ENCODE peak calls at places on chromosomes 5 and 9, in nine cellular contexts. D is left ventricle myocardium inferior; M is H9; O is GM23338; A is pancreas; T is cardiac muscle cell; W is CD8-positive, alpha-beta memory T cell; J is astrocyte; Q is heart right ventricle. K is an unnamed sample.
A peak's percentile ranks its signal among the peaks of the same experiment; 100 is the strongest.

GRCh38 chr5:111261610-111262009 is 37.4 kb downstream of the CAMK4 start:
- DNase-seq in D (no peak), M (no peak), O (no peak), A (no peak), T (no peak), W (no peak), J (no peak), Q (no peak), K (no peak)

GRCh38 chr9:14438232-14438966 is 124.5 kb upstream of the NFIB start:
- DNase-seq in D (no peak), M (no peak), O (no peak), A (no peak), T (no peak), W (no peak), J (no peak), Q (no peak), K (no peak)

GRCh38 chr9:90961375-90961774 is 159.8 kb downstream of the SYK start:
- DNase-seq in D (no peak), M (no peak), O (no peak), A (no peak), T (peak; percentile 14), W (no peak), J (peak; percentile 57), Q (no peak), K (no peak)

GRCh38 chr9:107340920-107341632 is 58.0 kb downstream of the RAD23B start:
- DNase-seq in D (peak; percentile 72), M (peak; percentile 88), O (peak; percentile 91), A (peak; percentile 80), T (peak; percentile 77), W (peak; percentile 70), J (peak; percentile 11), Q (peak; percentile 73), K (peak; percentile 60)

GRCh38 chr9:106479679-106480078 is 383.3 kb upstream of the ZNF462 start:
- DNase-seq in D (no peak), M (no peak), O (no peak), A (no peak), T (peak; percentile 54), W (no peak), J (peak; percentile 3), Q (no peak), K (no peak)

GRCh38 chr5:89230178-89230577 is 347.2 kb upstream of the MEF2C start:
- DNase-seq in D (no peak), M (no peak), O (no peak), A (no peak), T (no peak), W (no peak), J (no peak), Q (no peak), K (no peak)

GRCh38 chr9:114655689-114656088 is 1.9 kb downstream of the TEX53 start:
- DNase-seq in D (no peak), M (no peak), O (no peak), A (no peak), T (peak; percentile 87), W (no peak), J (peak; percentile 63), Q (no peak), K (no peak)

GRCh38 chr5:172150514-172151425 is 37.3 kb downstream of the STK10 start:
- DNase-seq in D (peak; percentile 64), M (no peak), O (no peak), A (no peak), T (peak; percentile 45), W (peak; percentile 12), J (no peak), Q (peak; percentile 42), K (no peak)

GRCh38 chr9:107737987-107738743 is 248.6 kb upstream of the KLF4 start:
- DNase-seq in D (peak; percentile 61), M (no peak), O (no peak), A (no peak), T (peak; percentile 89), W (no peak), J (peak; percentile 95), Q (peak; percentile 46), K (no peak)

GRCh38 chr5:76765249-76765648 is 49.3 kb downstream of the F2R start:
- DNase-seq in D (no peak), M (no peak), O (no peak), A (no peak), T (no peak), W (no peak), J (peak; percentile 94), Q (no peak), K (no peak)

GRCh38 chr5:17275279-17276158 is 58.1 kb downstream of the BASP1 start:
- DNase-seq in D (no peak), M (no peak), O (no peak), A (no peak), T (no peak), W (no peak), J (no peak), Q (no peak), K (no peak)

GRCh38 chr5:125409101-125409495 is 662.7 kb upstream of the ZNF608 start:
- DNase-seq in D (no peak), M (no peak), O (no peak), A (no peak), T (peak; percentile 38), W (no peak), J (no peak), Q (no peak), K (no peak)

DNA sequence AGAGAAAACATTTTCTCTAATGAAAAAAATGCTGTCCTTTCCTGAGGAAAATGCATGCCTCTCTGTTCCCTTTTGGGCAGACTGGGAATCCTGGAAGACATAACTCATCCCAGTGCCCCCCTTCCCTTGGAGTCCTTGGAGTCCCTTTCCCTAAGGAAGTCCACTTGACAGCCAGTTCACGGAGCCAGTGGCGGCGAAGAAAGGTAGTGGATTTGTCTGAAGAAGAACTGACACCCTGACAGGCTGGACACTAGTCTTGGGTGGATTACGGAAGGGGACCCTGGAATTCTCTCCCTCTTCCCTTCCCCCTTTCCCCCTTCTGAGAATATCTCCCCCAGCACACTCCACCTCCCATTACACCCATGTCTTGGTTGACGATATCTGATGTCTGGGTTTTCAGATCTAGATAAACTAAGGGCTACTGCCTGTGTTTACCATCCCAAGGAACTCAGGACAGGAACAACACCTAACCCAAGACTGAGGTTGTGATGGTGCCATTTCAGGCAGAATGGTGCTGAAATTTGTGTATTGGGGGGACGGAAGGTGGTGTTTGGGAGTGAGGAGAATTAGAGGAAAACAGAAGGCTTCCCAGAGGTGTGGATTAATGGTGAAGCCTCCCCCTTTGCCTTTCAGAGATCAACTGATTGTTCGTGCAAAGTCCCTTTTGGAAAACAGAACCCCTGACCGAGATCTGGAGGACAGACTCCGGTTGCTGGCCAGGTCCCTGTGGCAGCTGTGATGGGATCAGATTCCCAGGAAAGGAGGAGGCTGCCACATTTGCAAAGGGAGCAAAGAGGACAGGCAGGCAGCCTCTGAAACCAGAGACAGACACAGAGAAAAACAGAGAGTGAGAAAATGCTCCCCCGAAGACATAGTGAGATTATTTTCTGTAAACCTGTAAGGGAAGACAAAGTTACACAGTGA is 704 bp downstream of the SPARC start:
- DNase-seq in D (no peak), M (peak; percentile 40), O (peak; percentile 44), A (no peak), T (no peak), W (no peak), J (no peak), Q (no peak), K (no peak)
- H3K27ac ChIP-seq in D (peak overlapping the region; percentile 93), M (no peak overlapping the region), O (peak overlapping the region; percentile 84), A (no peak overlapping the region), T (peak overlapping the region; percentile 80), W (no peak overlapping the region), J (peak overlapping the region; percentile 98), Q (peak overlapping the region; percentile 95), K (peak overlapping the region; percentile 88)

GRCh38 chr9:125413579-125413978 is 152.0 kb downstream of the GAPVD1 start:
- DNase-seq in D (no peak), M (no peak), O (no peak), A (no peak), T (no peak), W (no peak), J (no peak), Q (no peak), K (no peak)
- H3K27ac ChIP-seq in D (no peak overlapping the region), M (no peak overlapping the region), O (no peak overlapping the region), A (no peak overlapping the region), T (no peak overlapping the region), W (no peak overlapping the region), J (no peak overlapping the region), Q (no peak overlapping the region), K (no peak overlapping the region)

GRCh38 chr9:68732405-68733020 is 27.5 kb downstream of the PIP5K1B start:
- DNase-seq in D (no peak), M (no peak), O (no peak), A (no peak), T (no peak), W (no peak), J (no peak), Q (no peak), K (no peak)
- H3K27ac ChIP-seq in D (peak overlapping the region; percentile 5), M (no peak overlapping the region), O (no peak overlapping the region), A (no peak overlapping the region), T (no peak overlapping the region), W (no peak overlapping the region), J (no peak overlapping the region), Q (no peak overlapping the region), K (no peak overlapping the region)

DNA sequence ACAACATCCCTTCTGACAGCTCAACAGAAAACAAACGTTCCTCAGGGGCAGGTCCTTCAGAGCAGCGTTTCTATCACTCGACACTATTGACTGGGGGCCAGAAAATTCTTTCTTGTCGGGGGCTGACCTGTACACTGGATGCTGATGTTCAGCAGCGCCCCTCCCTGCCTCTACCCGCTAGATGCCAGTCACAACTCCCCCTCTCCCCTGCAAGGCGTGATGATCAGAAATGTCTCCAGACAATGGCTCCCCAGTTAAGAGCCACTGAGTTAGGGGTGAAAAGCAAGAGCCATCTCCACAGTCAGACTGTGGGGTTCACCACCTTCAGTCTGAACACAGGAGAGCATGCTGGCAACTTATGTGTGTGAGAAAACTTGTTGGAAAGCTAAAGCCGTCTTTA is 39.8 kb downstream of the SERINC5 start:
- DNase-seq in D (no peak), M (no peak), O (no peak), A (no peak), T (no peak), W (no peak), J (no peak), Q (no peak), K (no peak)
- H3K27ac ChIP-seq in D (peak overlapping the region; percentile 79), M (no peak overlapping the region), O (peak overlapping the region; percentile 81), A (no peak overlapping the region), T (peak overlapping the region; percentile 46), W (no peak overlapping the region), J (no peak overlapping the region), Q (no peak overlapping the region), K (peak overlapping the region; percentile 39)

K was measured in substantia nigra.